ENCODE peak calls at places on chromosomes 7 and 10, in eight cellular contexts. B is heart right ventricle, Y is heart left ventricle, F is HCT116, E is OCI-LY7, A is neuronal stem cell, H is upper lobe of right lung, Q is breast epithelium. N is an unnamed sample. For H3K9me3 and H3K36me3, the result is how much of the 10 kb centered on the place peaks cover.

GRCh38 chr7:134897936-134898335 is 88.4 kb upstream of the AGBL3 start:
- DNase-seq in E (no peak), B (no peak), H (no peak), F (no peak), Q (no peak), A (no peak), Y (no peak), N (no peak)

GRCh38 chr7:31957090-31957720 is 113.0 kb downstream of the PDE1C start:
- DNase-seq in A (no peak), F (no peak), E (no peak), Y (no peak), H (no peak), Q (no peak), B (no peak), N (no peak)

GRCh38 chr10:61742812-61743211 is 80.1 kb downstream of the CABCOCO1 start:
- DNase-seq in E (no peak), F (no peak), H (no peak), A (no peak), B (no peak), Q (no peak), Y (no peak), N (no peak)

GRCh38 chr7:92615861-92616260 is 25.7 kb upstream of the FAM133B start:
- DNase-seq in Q (no peak), Y (no peak), H (no peak), E (no peak), F (no peak), A (no peak), B (no peak), N (no peak)

GRCh38 chr10:60524541-60524940 is 134.9 kb upstream of the ANK3 start:
- DNase-seq in H (no peak), Q (no peak), F (no peak), B (no peak), Y (no peak), E (no peak), A (no peak), N (no peak)

GRCh38 chr7:61111-61510 is 131.3 kb upstream of the FAM20C start:
- DNase-seq in H (peak), B (no peak), E (no peak), F (no peak), Q (peak), Y (peak), A (no peak), N (no peak)

GRCh38 chr10:103798511-103798910 is 56.9 kb downstream of the SH3PXD2A start:
- DNase-seq in H (no peak), B (no peak), Q (no peak), A (no peak), E (no peak), Y (no peak), F (no peak), N (no peak)

GRCh38 chr7:112994666-112995065 is 92.0 kb downstream of the GPR85 start:
- DNase-seq in H (no peak), B (no peak), E (no peak), Q (no peak), Y (no peak), A (no peak), F (no peak), N (no peak)

GRCh38 chr10:93437000-93437945 is 44.9 kb downstream of the MYOF start:
- DNase-seq in B (peak), E (no peak), Y (peak), H (peak), F (peak), A (no peak), Q (peak), N (no peak)

GRCh38 chr10:131200856-131201470 is 110.6 kb downstream of the TCERG1L start:
- DNase-seq in E (no peak), H (no peak), Y (no peak), F (no peak), Q (peak), B (no peak), A (no peak), N (no peak)

GRCh38 chr7:134888141-134888740 is 98.1 kb upstream of the AGBL3 start:
- DNase-seq in E (no peak), Q (no peak), H (no peak), F (no peak), Y (peak), B (no peak), A (no peak), N (no peak)

GRCh38 chr7:155059703-155060102 is 10.4 kb upstream of the HTR5A start:
- DNase-seq in H (no peak), F (no peak), B (no peak), Y (no peak), E (no peak), A (no peak), Q (no peak), N (no peak)

GRCh38 chr10:42421812-42422211 is 216.6 kb downstream of the ZNF33B start:
- DNase-seq in Y (no peak), F (no peak), A (no peak), Q (no peak), H (no peak), E (no peak), B (no peak), N (no peak)

GRCh38 chr10:126798649-126799048 is 106.6 kb upstream of the DOCK1 start:
- DNase-seq in Y (no peak), F (no peak), A (no peak), Q (no peak), E (no peak), H (no peak), B (no peak), N (no peak)

GRCh38 chr10:24463683-24464426 is 254.9 kb downstream of the KIAA1217 start:
- DNase-seq in Q (no peak), H (no peak), F (no peak), E (no peak), Y (no peak), B (no peak), A (no peak), N (peak)

GRCh38 chr10:93352638-93353383 is 129.3 kb downstream of the MYOF start:
- DNase-seq in Q (no peak), F (no peak), H (no peak), Y (no peak), B (no peak), E (peak), A (peak), N (peak)

GRCh38 chr7:105218939-105219770 is 169.6 kb downstream of the SRPK2 start:
- DNase-seq in H (no peak), Q (no peak), F (no peak), Y (no peak), E (no peak), B (no peak), A (no peak), N (no peak)

GRCh38 chr7:73890541-73891147 is 29.7 kb downstream of the TMEM270 start:
- DNase-seq in A (no peak), Q (no peak), F (no peak), E (no peak), H (no peak), B (no peak), Y (no peak), N (no peak)

GRCh38 chr7:73882060-73882428 is 21.1 kb downstream of the TMEM270 start:
- DNase-seq in A (no peak), Y (no peak), F (no peak), E (no peak), H (no peak), B (no peak), Q (no peak), N (no peak)

GRCh38 chr7:73887762-73888161 is 26.8 kb downstream of the TMEM270 start:
- DNase-seq in Y (no peak), H (no peak), E (no peak), B (no peak), F (no peak), A (no peak), Q (no peak), N (no peak)

GRCh38 chr7:73885433-73885974 is 24.5 kb downstream of the TMEM270 start:
- DNase-seq in Y (no peak), A (no peak), F (no peak), B (no peak), Q (no peak), E (no peak), H (no peak), N (no peak)

GRCh38 chr7:73885975-73886798 is 25.2 kb downstream of the TMEM270 start:
- DNase-seq in A (no peak), E (no peak), Q (no peak), H (no peak), F (no peak), B (peak), Y (peak), N (no peak)
- H3K4me3 ChIP-seq in A (no peak), E (no peak), Q (no peak), H (no peak), F (no peak), B (no peak), Y (peak), N (no peak)

GRCh38 chr7:36388423-36388822 is 1.2 kb upstream of the ANLN start:
- DNase-seq in B (no peak), H (no peak), Q (no peak), Y (no peak), E (no peak), F (no peak), A (no peak), N (peak)
- H3K9me3 ChIP-seq in B (under half), H (under half), Q (under half), Y (under half), E (under half), F (under half), A (under half), N (under half)

DNA sequence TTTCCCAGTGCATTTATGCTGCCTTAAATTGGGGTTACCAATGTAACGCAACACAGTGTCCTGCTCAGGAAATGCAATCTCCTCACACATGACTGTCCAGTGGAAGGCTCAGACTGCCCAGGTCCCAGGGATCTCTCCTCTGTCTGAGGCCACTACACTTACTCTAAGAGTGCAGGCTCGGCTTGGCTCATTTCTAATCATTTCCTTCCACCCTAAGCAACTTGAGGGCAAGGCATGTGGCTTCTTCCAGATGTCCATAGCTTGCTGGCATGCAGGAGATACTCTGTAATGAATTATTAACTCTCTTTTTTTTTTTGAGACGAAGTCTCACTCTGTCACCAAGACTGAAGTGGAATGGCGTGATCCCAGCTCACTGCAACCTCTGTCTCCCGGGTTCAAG is 23.7 kb downstream of the PLAC9 start:
- DNase-seq in E (no peak), A (no peak), Q (no peak), F (no peak), B (no peak), H (no peak), Y (no peak), N (no peak)
- H3K36me3 ChIP-seq in E (half or more), A (under half), Q (under half), F (half or more), B (half or more), H (half or more), Y (under half), N (half or more)

DNA sequence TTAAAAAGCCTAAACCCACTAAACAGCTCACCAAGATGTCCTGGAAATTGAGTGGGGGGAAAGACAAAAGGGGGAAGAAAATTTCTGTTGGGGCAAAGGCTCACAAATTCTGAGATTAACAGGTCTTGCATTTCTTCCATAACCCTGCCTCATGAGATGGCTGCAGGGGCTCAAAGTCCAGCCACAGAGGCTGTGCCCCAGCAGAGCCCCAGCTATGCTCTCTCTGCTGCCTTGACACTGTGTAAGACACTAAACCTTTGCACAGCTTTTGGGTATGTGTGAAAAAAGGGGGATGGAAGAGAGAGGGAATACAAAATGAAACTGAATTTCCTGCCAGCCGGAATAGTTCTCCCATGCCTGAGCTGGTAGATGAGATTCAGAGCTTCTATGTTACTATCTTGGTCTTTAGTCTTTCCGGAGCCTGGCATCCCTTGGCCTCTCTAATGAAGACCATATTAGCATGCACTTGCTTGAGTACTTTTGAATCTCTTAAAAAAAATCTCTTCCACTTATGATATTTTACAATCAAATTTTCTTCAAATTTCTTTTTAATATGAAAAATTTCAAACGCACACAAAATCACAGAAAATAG is 240.0 kb upstream of the IMMP2L start:
- DNase-seq in H (no peak), B (no peak), F (no peak), Y (no peak), E (no peak), Q (no peak), A (no peak), N (no peak)
- H3K4me3 ChIP-seq in H (no peak), B (no peak), F (no peak), Y (no peak), E (no peak), Q (no peak), A (no peak), N (no peak)

GRCh38 chr7:158120313-158120712 is 467.3 kb downstream of the PTPRN2 start:
- DNase-seq in E (no peak), H (no peak), Y (no peak), F (no peak), Q (no peak), B (no peak), A (no peak), N (no peak)
- H3K9me3 ChIP-seq in E (under half), H (under half), Y (under half), F (under half), Q (half or more), B (under half), A (under half), N (under half)

DNA sequence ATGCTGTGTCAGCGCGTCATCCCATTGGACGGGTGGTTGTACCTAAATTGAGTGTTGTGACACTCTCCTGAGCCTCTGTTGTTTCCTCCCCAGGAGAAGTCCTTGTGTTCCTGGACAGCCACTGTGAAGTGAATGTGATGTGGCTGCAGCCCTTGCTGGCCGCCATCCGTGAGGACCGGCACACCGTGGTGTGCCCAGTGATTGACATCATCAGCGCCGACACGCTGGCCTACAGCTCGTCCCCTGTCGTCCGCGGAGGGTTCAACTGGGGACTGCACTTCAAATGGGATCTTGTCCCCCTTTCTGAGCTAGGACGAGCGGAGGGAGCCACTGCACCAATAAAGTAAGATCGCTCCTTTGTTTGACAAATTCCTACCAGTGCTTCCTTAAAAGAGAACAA is 82.5 kb downstream of the GALNT11 start:
- DNase-seq in E (no peak), F (no peak), B (no peak), Q (no peak), H (no peak), Y (no peak), A (no peak), N (no peak)
- H3K36me3 ChIP-seq in E (under half), F (under half), B (half or more), Q (under half), H (half or more), Y (under half), A (under half), N (under half)

GRCh38 chr7:149286811-149287400 is 24.9 kb downstream of the ZNF783 start:
- DNase-seq in F (no peak), Y (no peak), H (no peak), Q (no peak), A (no peak), E (peak), B (no peak), N (no peak)
- H3K4me3 ChIP-seq in F (no peak), Y (no peak), H (no peak), Q (no peak), A (no peak), E (no peak), B (no peak), N (no peak)

GRCh38 chr7:64878684-64879083 is 24.4 kb upstream of the ZNF273 start:
- DNase-seq in B (no peak), F (no peak), Q (no peak), A (no peak), Y (no peak), H (no peak), E (no peak), N (no peak)
- H3K9me3 ChIP-seq in B (under half), F (under half), Q (under half), A (under half), Y (under half), H (under half), E (under half), N (under half)